ENCODE peak calls at places on chromosomes 1 and 21, in ten cellular contexts. One of them, this sample, is unnamed.

GRCh38 chr1:208445710-208446702 is 201.8 kb upstream of the PLXNA2 start:
- DNase-seq in neuronal stem cell: no peak
- DNase-seq in H4: peak; percentile 14
- DNase-seq in stromal cell of bone marrow: no peak
- DNase-seq in activated T-helper 1 cell treated with Interleukin-2 at 50 U/mL for 16 hours: no peak
- DNase-seq in NCI-H1930: no peak
- DNase-seq in Caco-2: no peak
- DNase-seq in lower lobe of right lung: no peak
- DNase-seq in cardiac fibroblast: no peak
- DNase-seq in NCI-H1092 treated with DMSO at 0.1 percent for 48 hours: no peak
- DNase-seq in this sample: no peak

GRCh38 chr1:177256153-177256814 is 85.5 kb downstream of the BRINP2 start:
- DNase-seq in cardiac fibroblast: peak; percentile 93
- DNase-seq in NCI-H1092 treated with DMSO at 0.1 percent for 48 hours: peak; percentile 22
- DNase-seq in NCI-H1930: no peak
- DNase-seq in neuronal stem cell: peak; percentile 31
- DNase-seq in stromal cell of bone marrow: peak; percentile 93
- DNase-seq in H4: peak; percentile 98
- DNase-seq in activated T-helper 1 cell treated with Interleukin-2 at 50 U/mL for 16 hours: no peak
- DNase-seq in lower lobe of right lung: peak; percentile 66
- DNase-seq in Caco-2: peak; percentile 41
- DNase-seq in this sample: peak; percentile 76

GRCh38 chr1:231395996-231396385 is 26.1 kb downstream of the EGLN1 start:
- DNase-seq in neuronal stem cell: no peak
- DNase-seq in cardiac fibroblast: no peak
- DNase-seq in activated T-helper 1 cell treated with Interleukin-2 at 50 U/mL for 16 hours: no peak
- DNase-seq in NCI-H1092 treated with DMSO at 0.1 percent for 48 hours: no peak
- DNase-seq in stromal cell of bone marrow: no peak
- DNase-seq in Caco-2: no peak
- DNase-seq in NCI-H1930: no peak
- DNase-seq in H4: no peak
- DNase-seq in lower lobe of right lung: no peak
- DNase-seq in this sample: no peak

GRCh38 chr21:36385233-36385908 is at the start of gene CHAF1B:
- DNase-seq in NCI-H1092 treated with DMSO at 0.1 percent for 48 hours: peak; percentile 83
- DNase-seq in lower lobe of right lung: peak; percentile 83
- DNase-seq in cardiac fibroblast: peak; percentile 75
- DNase-seq in stromal cell of bone marrow: peak; percentile 28
- DNase-seq in Caco-2: peak; percentile 90
- DNase-seq in H4: peak; percentile 40
- DNase-seq in neuronal stem cell: peak; percentile 87
- DNase-seq in NCI-H1930: peak; percentile 79
- DNase-seq in activated T-helper 1 cell treated with Interleukin-2 at 50 U/mL for 16 hours: peak; percentile 74
- DNase-seq in this sample: peak; percentile 65

GRCh38 chr1:236890152-236891056 is 95.3 kb downstream of the MTR start:
- DNase-seq in neuronal stem cell: peak; percentile 6
- DNase-seq in stromal cell of bone marrow: no peak
- DNase-seq in cardiac fibroblast: no peak
- DNase-seq in H4: no peak
- DNase-seq in NCI-H1092 treated with DMSO at 0.1 percent for 48 hours: no peak
- DNase-seq in lower lobe of right lung: no peak
- DNase-seq in activated T-helper 1 cell treated with Interleukin-2 at 50 U/mL for 16 hours: no peak
- DNase-seq in Caco-2: no peak
- DNase-seq in NCI-H1930: no peak
- DNase-seq in this sample: peak; percentile 7

GRCh38 chr21:36507397-36508018 is 27.6 kb upstream of the CLDN14 start:
- DNase-seq in stromal cell of bone marrow: no peak
- DNase-seq in Caco-2: no peak
- DNase-seq in NCI-H1092 treated with DMSO at 0.1 percent for 48 hours: no peak
- DNase-seq in cardiac fibroblast: peak; percentile 33
- DNase-seq in activated T-helper 1 cell treated with Interleukin-2 at 50 U/mL for 16 hours: no peak
- DNase-seq in NCI-H1930: no peak
- DNase-seq in H4: no peak
- DNase-seq in neuronal stem cell: no peak
- DNase-seq in lower lobe of right lung: no peak
- DNase-seq in this sample: no peak

GRCh38 chr1:211843018-211843417 is 12.5 kb upstream of the LPGAT1 start:
- DNase-seq in neuronal stem cell: no peak
- DNase-seq in activated T-helper 1 cell treated with Interleukin-2 at 50 U/mL for 16 hours: no peak
- DNase-seq in stromal cell of bone marrow: no peak
- DNase-seq in NCI-H1092 treated with DMSO at 0.1 percent for 48 hours: no peak
- DNase-seq in NCI-H1930: no peak
- DNase-seq in H4: peak; percentile 15
- DNase-seq in Caco-2: no peak
- DNase-seq in cardiac fibroblast: no peak
- DNase-seq in lower lobe of right lung: no peak
- DNase-seq in this sample: no peak

GRCh38 chr1:51237714-51238403 is 1.8 kb downstream of the RNF11 start:
- DNase-seq in stromal cell of bone marrow: no peak
- DNase-seq in NCI-H1930: no peak
- DNase-seq in activated T-helper 1 cell treated with Interleukin-2 at 50 U/mL for 16 hours: no peak
- DNase-seq in Caco-2: peak; percentile 20
- DNase-seq in NCI-H1092 treated with DMSO at 0.1 percent for 48 hours: peak; percentile 15
- DNase-seq in neuronal stem cell: peak; percentile 23
- DNase-seq in lower lobe of right lung: no peak
- DNase-seq in H4: no peak
- DNase-seq in cardiac fibroblast: peak; percentile 76
- DNase-seq in this sample: no peak

GRCh38 chr1:96845464-96845863 is 123.9 kb downstream of the PTBP2 start:
- DNase-seq in cardiac fibroblast: peak; percentile 40
- DNase-seq in Caco-2: peak; percentile 30
- DNase-seq in lower lobe of right lung: no peak
- DNase-seq in neuronal stem cell: no peak
- DNase-seq in stromal cell of bone marrow: no peak
- DNase-seq in NCI-H1930: no peak
- DNase-seq in H4: peak; percentile 16
- DNase-seq in activated T-helper 1 cell treated with Interleukin-2 at 50 U/mL for 16 hours: no peak
- DNase-seq in NCI-H1092 treated with DMSO at 0.1 percent for 48 hours: no peak
- DNase-seq in this sample: peak; percentile 61

GRCh38 chr1:227428803-227429202 is 110.5 kb upstream of the CDC42BPA start:
- DNase-seq in NCI-H1092 treated with DMSO at 0.1 percent for 48 hours: peak; percentile 49
- DNase-seq in H4: peak; percentile 93
- DNase-seq in Caco-2: peak; percentile 14
- DNase-seq in NCI-H1930: no peak
- DNase-seq in activated T-helper 1 cell treated with Interleukin-2 at 50 U/mL for 16 hours: no peak
- DNase-seq in cardiac fibroblast: peak; percentile 75
- DNase-seq in neuronal stem cell: no peak
- DNase-seq in lower lobe of right lung: no peak
- DNase-seq in stromal cell of bone marrow: no peak
- DNase-seq in this sample: no peak

GRCh38 chr1:40917995-40918711 is 56.0 kb upstream of the CITED4 start:
- DNase-seq in neuronal stem cell: no peak
- DNase-seq in NCI-H1092 treated with DMSO at 0.1 percent for 48 hours: no peak
- DNase-seq in Caco-2: no peak
- DNase-seq in lower lobe of right lung: no peak
- DNase-seq in activated T-helper 1 cell treated with Interleukin-2 at 50 U/mL for 16 hours: no peak
- DNase-seq in cardiac fibroblast: no peak
- DNase-seq in H4: no peak
- DNase-seq in stromal cell of bone marrow: no peak
- DNase-seq in NCI-H1930: no peak
- DNase-seq in this sample: no peak

GRCh38 chr1:21318714-21319159 is 28.5 kb upstream of the ECE1 start:
- DNase-seq in Caco-2: no peak
- DNase-seq in activated T-helper 1 cell treated with Interleukin-2 at 50 U/mL for 16 hours: no peak
- DNase-seq in H4: no peak
- DNase-seq in NCI-H1930: no peak
- DNase-seq in lower lobe of right lung: peak; percentile 78
- DNase-seq in NCI-H1092 treated with DMSO at 0.1 percent for 48 hours: no peak
- DNase-seq in neuronal stem cell: no peak
- DNase-seq in cardiac fibroblast: peak; percentile 96
- DNase-seq in stromal cell of bone marrow: peak; percentile 65
- DNase-seq in this sample: no peak

GRCh38 chr1:18412882-18413353 is 67.8 kb upstream of the KLHDC7A start:
- DNase-seq in neuronal stem cell: no peak
- DNase-seq in cardiac fibroblast: no peak
- DNase-seq in stromal cell of bone marrow: no peak
- DNase-seq in H4: no peak
- DNase-seq in NCI-H1930: no peak
- DNase-seq in activated T-helper 1 cell treated with Interleukin-2 at 50 U/mL for 16 hours: no peak
- DNase-seq in NCI-H1092 treated with DMSO at 0.1 percent for 48 hours: no peak
- DNase-seq in Caco-2: no peak
- DNase-seq in lower lobe of right lung: no peak
- DNase-seq in this sample: no peak

GRCh38 chr1:153928776-153929432 is 6.1 kb upstream of the GATAD2B start:
- DNase-seq in Caco-2: no peak
- DNase-seq in H4: no peak
- DNase-seq in cardiac fibroblast: peak; percentile 49
- DNase-seq in activated T-helper 1 cell treated with Interleukin-2 at 50 U/mL for 16 hours: no peak
- DNase-seq in NCI-H1930: no peak
- DNase-seq in stromal cell of bone marrow: no peak
- DNase-seq in neuronal stem cell: no peak
- DNase-seq in NCI-H1092 treated with DMSO at 0.1 percent for 48 hours: no peak
- DNase-seq in lower lobe of right lung: no peak
- DNase-seq in this sample: peak; percentile 92